ENCODE peak calls at places on chromosomes 13 and 19, in eight cellular contexts. O is OCI-M1; H is mucosa of gallbladder; R is Calu3; J is effector memory CD4-positive, alpha-beta T cell; D is heart left ventricle; U is AG09319; I is GM03348. F is an unnamed sample.

GRCh38 chr13:113854238-113855011 is 9.5 kb downstream of the GAS6 start:
- DNase-seq in O (no peak), H (peak), R (no peak), J (no peak), D (peak), U (no peak), I (peak), F (no peak)

GRCh38 chr19:4329858-4330257 is 8.8 kb downstream of the STAP2 start:
- DNase-seq in O (no peak), H (no peak), R (no peak), J (no peak), D (no peak), U (no peak), I (no peak), F (no peak)

GRCh38 chr13:111115841-111116500 is 861 bp downstream of the ARHGEF7 start:
- DNase-seq in O (no peak), H (peak), R (no peak), J (no peak), D (peak), U (peak), I (peak), F (peak)

GRCh38 chr19:13097331-13098258 is 5.1 kb downstream of the LYL1 start:
- DNase-seq in O (peak), H (no peak), R (peak), J (no peak), D (peak), U (no peak), I (no peak), F (no peak)

GRCh38 chr19:36488118-36488815 is 1.1 kb downstream of the ZNF566 start:
- DNase-seq in O (no peak), H (no peak), R (no peak), J (no peak), D (no peak), U (no peak), I (no peak), F (no peak)

GRCh38 chr13:32056316-32056715 is 24.7 kb downstream of the FRY start:
- DNase-seq in O (no peak), H (no peak), R (no peak), J (no peak), D (no peak), U (no peak), I (no peak), F (no peak)

GRCh38 chr13:21825186-21825585 is 154.3 kb downstream of the FGF9 start:
- DNase-seq in O (peak), H (peak), R (peak), J (no peak), D (no peak), U (no peak), I (no peak), F (no peak)

GRCh38 chr13:85541476-85541875 is 257.7 kb downstream of the SLITRK6 start:
- DNase-seq in O (no peak), H (no peak), R (no peak), J (no peak), D (no peak), U (no peak), I (no peak), F (no peak)

GRCh38 chr19:768424-768823 is 17.5 kb downstream of the MISP start:
- DNase-seq in O (no peak), H (no peak), R (no peak), J (no peak), D (no peak), U (peak), I (peak), F (peak)

GRCh38 chr19:42069619-42070293 is at the start of gene GRIK5:
- DNase-seq in O (no peak), H (no peak), R (no peak), J (no peak), D (no peak), U (no peak), I (no peak), F (no peak)

GRCh38 chr19:56841194-56841546 is 644 bp upstream of the PEG3 start:
- DNase-seq in O (no peak), H (no peak), R (no peak), J (no peak), D (no peak), U (no peak), I (no peak), F (no peak)

GRCh38 chr19:5075603-5076002 is 106.7 kb downstream of the KDM4B start:
- DNase-seq in O (no peak), H (no peak), R (no peak), J (no peak), D (no peak), U (no peak), I (no peak), F (no peak)

GRCh38 chr13:39612023-39612637 is 9.1 kb upstream of the LHFPL6 start:
- DNase-seq in O (peak), H (peak), R (peak), J (peak), D (peak), U (no peak), I (peak), F (peak)

GRCh38 chr19:42081584-42082258 is 5.8 kb downstream of the ZNF574 start:
- DNase-seq in O (peak), H (no peak), R (peak), J (no peak), D (no peak), U (no peak), I (peak), F (no peak)

GRCh38 chr13:46278474-46278873 is 66.7 kb downstream of the LRRC63 start:
- DNase-seq in O (peak), H (no peak), R (no peak), J (no peak), D (no peak), U (no peak), I (no peak), F (no peak)

GRCh38 chr19:48511321-48511731 is 309 bp downstream of the LMTK3 start:
- DNase-seq in O (no peak), H (no peak), R (no peak), J (no peak), D (no peak), U (no peak), I (no peak), F (no peak)

GRCh38 chr19:12696366-12697335 is at the start of gene FBXW9:
- DNase-seq in O (peak), H (peak), R (peak), J (peak), D (peak), U (peak), I (peak), F (peak)